ENCODE peak calls at places on chromosomes 11 and 22, in ten cellular contexts. R, Z, F, X, N, G, S, E, I and M are unnamed samples.

GRCh38 chr11:59659981-59660380 is 8.9 kb downstream of the PATL1 start:
- DNase-seq in R (no peak), Z (no peak), F (no peak), X (no peak), N (no peak), G (no peak), S (no peak), E (no peak), I (no peak), M (no peak)

GRCh38 chr11:30788849-30789248 is 202.7 kb upstream of the MPPED2 start:
- DNase-seq in R (no peak), Z (no peak), F (no peak), X (no peak), N (no peak), G (no peak), S (no peak), E (no peak), I (no peak), M (no peak)

GRCh38 chr11:129910360-129910759 is 15.0 kb upstream of the NFRKB start:
- DNase-seq in R (no peak), Z (no peak), F (no peak), X (no peak), N (no peak), G (no peak), S (no peak), E (no peak), I (no peak), M (no peak)

GRCh38 chr11:12698049-12698448 is 23.8 kb downstream of the TEAD1 start:
- DNase-seq in R (no peak), Z (no peak), F (no peak), X (no peak), N (no peak), G (no peak), S (no peak), E (no peak), I (no peak), M (no peak)

GRCh38 chr11:27291954-27292641 is 70.9 kb downstream of the CCDC34 start:
- DNase-seq in R (no peak), Z (no peak), F (no peak), X (no peak), N (no peak), G (peak; percentile 66), S (no peak), E (no peak), I (no peak), M (no peak)

GRCh38 chr22:47307326-47307725 is 544.9 kb downstream of the TBC1D22A start:
- DNase-seq in R (no peak), Z (no peak), F (peak; percentile 22), X (no peak), N (no peak), G (no peak), S (no peak), E (no peak), I (peak; percentile 29), M (no peak)

GRCh38 chr11:103486609-103487008 is 377.4 kb downstream of the DYNC2H1 start:
- DNase-seq in R (no peak), Z (no peak), F (no peak), X (no peak), N (no peak), G (no peak), S (no peak), E (no peak), I (no peak), M (no peak)

GRCh38 chr11:13415201-13415600 is 47.8 kb downstream of the BTBD10 start:
- DNase-seq in R (no peak), Z (no peak), F (no peak), X (no peak), N (no peak), G (no peak), S (no peak), E (no peak), I (no peak), M (no peak)

GRCh38 chr11:10663365-10663764 is 30.2 kb downstream of the IRAG1 start:
- DNase-seq in R (no peak), Z (no peak), F (no peak), X (no peak), N (no peak), G (no peak), S (no peak), E (no peak), I (no peak), M (no peak)

GRCh38 chr11:47186937-47187681 is 875 bp upstream of the PACSIN3 start:
- DNase-seq in R (no peak), Z (peak; percentile 90), F (no peak), X (peak; percentile 91), N (peak; percentile 45), G (no peak), S (peak; percentile 75), E (peak; percentile 54), I (no peak), M (no peak)

DNA sequence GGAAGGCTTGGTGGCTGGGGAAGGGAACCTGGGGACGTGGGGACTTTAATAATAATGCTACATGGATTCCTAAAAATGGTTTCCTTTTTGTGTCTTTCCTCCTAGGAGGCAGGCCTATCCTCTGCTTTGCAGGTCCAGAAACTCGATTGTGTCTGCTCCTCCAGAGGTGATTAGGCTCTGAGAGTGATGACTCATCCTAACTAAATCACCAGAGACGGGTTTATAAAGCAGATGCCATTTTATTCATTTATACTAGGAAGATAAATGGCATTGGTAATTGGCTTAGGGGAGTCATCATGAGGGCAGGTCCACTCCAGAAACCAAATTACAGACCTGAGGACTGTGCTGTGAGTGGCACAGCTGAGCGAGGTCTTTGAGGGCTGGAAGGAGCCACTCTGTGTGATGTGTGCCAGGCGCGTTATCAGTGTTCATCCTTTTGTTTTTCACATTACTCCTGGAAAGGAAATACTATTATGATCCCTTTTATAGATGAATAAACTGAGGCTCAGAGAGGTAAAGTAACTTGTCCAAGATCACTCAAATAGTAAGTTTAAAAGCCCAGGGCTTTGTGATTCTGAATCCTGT is 7.1 kb downstream of the NLRX1 start:
- DNase-seq in R (no peak), Z (no peak), F (no peak), X (no peak), N (no peak), G (no peak), S (no peak), E (no peak), I (no peak), M (no peak)
- TF ChIP-seq CTCF in R (no peak), Z (no peak), F (no peak), X (no peak), N (no peak), G (no peak), S (no peak), E (no peak), I (no peak), M (no peak)

GRCh38 chr11:66915046-66915832 is 42.9 kb downstream of the PC start:
- DNase-seq in R (no peak), Z (no peak), F (no peak), X (no peak), N (no peak), G (no peak), S (no peak), E (no peak), I (no peak), M (no peak)
- TF ChIP-seq CTCF in R (no peak), Z (no peak), F (no peak), X (no peak), N (no peak), G (no peak), S (no peak), E (no peak), I (no peak), M (no peak)

GRCh38 chr22:25942989-25943411 is 201.0 kb downstream of the MYO18B start:
- DNase-seq in R (no peak), Z (peak; percentile 76), F (no peak), X (peak; percentile 86), N (no peak), G (no peak), S (no peak), E (no peak), I (no peak), M (no peak)

GRCh38 chr22:25940479-25940878 is 198.5 kb downstream of the MYO18B start:
- DNase-seq in R (no peak), Z (no peak), F (no peak), X (no peak), N (no peak), G (no peak), S (no peak), E (no peak), I (no peak), M (no peak)

GRCh38 chr22:25942126-25942988 is 200.4 kb downstream of the MYO18B start:
- DNase-seq in R (no peak), Z (peak; percentile 60), F (no peak), X (no peak), N (no peak), G (no peak), S (no peak), E (no peak), I (no peak), M (no peak)

GRCh38 chr22:25941365-25941960 is 199.5 kb downstream of the MYO18B start:
- DNase-seq in R (no peak), Z (no peak), F (no peak), X (no peak), N (no peak), G (no peak), S (no peak), E (no peak), I (no peak), M (no peak)

DNA sequence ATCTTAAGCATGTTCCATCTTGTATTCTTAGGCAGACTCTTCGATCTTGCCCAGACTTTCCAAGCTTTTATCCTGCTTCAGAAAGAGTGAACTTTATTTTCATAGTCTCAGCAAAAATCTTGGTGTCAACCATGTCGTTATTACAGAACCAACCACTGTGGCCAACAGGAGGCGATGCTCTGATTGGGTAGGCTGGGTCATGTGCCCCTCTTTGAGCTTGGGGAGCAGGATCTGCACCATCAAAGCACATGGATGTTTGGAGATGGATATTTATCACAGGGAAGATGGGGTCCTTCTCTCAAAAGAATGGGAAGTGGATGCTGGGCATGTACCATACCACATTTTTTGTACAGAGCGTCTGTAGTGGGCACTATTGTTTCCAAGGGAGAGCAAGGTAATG is 197.4 kb downstream of the MYO18B start:
- DNase-seq in R (no peak), Z (no peak), F (no peak), X (no peak), N (no peak), G (no peak), S (no peak), E (no peak), I (peak; percentile 23), M (no peak)
- TF ChIP-seq CTCF in R (no peak), Z (no peak), F (no peak), X (no peak), N (no peak), G (no peak), S (no peak), E (no peak), I (no peak), M (no peak)

DNA sequence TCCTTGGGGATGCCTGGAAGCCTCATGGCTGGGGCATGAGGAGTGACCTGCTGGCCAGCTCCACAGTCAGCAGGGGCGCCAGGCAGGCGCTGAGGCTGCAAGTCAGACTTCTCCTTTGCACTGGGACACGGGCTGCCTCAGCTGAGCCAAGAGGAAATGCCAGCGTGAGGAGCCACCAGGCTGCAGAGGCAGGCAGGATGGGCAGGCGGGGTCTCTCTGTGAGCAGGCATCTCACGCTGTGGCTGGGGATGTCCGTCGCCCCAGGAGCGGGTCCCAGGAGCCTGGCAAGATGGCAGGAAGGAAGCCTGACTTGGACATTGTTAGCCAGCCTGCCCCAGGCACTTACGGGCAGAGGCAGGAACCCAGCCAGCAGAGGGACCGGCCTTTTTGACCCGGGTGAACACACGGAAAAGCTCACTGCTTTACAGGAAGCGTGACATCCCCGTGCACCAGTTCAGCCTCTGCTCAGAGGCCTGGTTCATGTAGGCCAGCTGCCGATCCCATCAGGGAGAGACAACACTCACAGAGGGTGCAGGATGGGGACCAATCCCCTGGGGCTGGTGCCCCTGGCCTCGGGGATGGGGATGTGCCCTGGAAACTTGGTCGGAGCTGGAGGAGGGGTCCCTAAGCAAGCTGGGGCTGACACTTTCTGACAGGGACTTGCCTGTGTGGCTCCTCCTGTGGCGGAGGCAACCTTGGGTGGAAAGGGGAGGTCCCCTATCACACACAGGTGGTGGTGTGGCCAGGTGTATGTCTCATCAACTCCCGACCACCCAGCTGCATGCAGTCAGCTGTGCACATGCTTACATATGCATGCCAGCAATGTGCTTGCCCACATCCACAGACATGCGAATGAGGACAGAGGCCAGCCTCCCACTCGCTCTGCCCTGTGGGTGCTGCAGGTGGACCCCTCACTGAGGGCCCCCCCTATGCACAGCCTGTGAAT is 10.0 kb downstream of the GNB1L start:
- DNase-seq in R (peak; percentile 76), Z (peak; percentile 59), F (no peak), X (peak; percentile 72), N (no peak), G (no peak), S (peak; percentile 82), E (no peak), I (peak; percentile 92), M (no peak)
- TF ChIP-seq CTCF in R (peak; percentile 19), Z (no peak), F (no peak), X (no peak), N (no peak), G (no peak), S (no peak), E (peak; percentile 5), I (no peak), M (no peak)